ENCODE peak calls at places on chromosomes 1 and 21, in seven cellular contexts. W, D, M, C, S, V and A are unnamed samples.

GRCh38 chr1:201845331-201846083 is 16.6 kb downstream of the IPO9 start:
- DNase-seq in W (peak; percentile 41), D (no peak), M (no peak), C (no peak), S (no peak), V (no peak), A (no peak)

GRCh38 chr1:86906419-86906818 is 7.5 kb downstream of the SELENOF start:
- DNase-seq in W (peak; percentile 21), D (no peak), M (peak; percentile 52), C (no peak), S (no peak), V (peak; percentile 60), A (no peak)

GRCh38 chr1:94739521-94740061 is 80.6 kb upstream of the SLC44A3 start:
- DNase-seq in W (peak; percentile 87), D (no peak), M (no peak), C (no peak), S (no peak), V (no peak), A (no peak)

GRCh38 chr21:44449473-44450363 is 5.6 kb upstream of the LRRC3 start:
- DNase-seq in W (no peak), D (no peak), M (no peak), C (no peak), S (no peak), V (no peak), A (no peak)

GRCh38 chr1:34879230-34879629 is 19.7 kb upstream of the SMIM12 start:
- DNase-seq in W (no peak), D (no peak), M (no peak), C (no peak), S (no peak), V (no peak), A (no peak)

GRCh38 chr1:119790481-119791198 is 20.6 kb downstream of the REG4 start:
- DNase-seq in W (no peak), D (no peak), M (no peak), C (no peak), S (no peak), V (no peak), A (no peak)

GRCh38 chr1:109113787-109114568 is at the start of gene ELAPOR1:
- DNase-seq in W (peak; percentile 33), D (peak; percentile 76), M (no peak), C (peak; percentile 71), S (peak; percentile 78), V (peak; percentile 79), A (no peak)

GRCh38 chr1:29344336-29344735 is 108.0 kb downstream of the PTPRU start:
- DNase-seq in W (no peak), D (no peak), M (peak; percentile 49), C (no peak), S (no peak), V (no peak), A (no peak)

GRCh38 chr1:58778593-58778992 is 5.3 kb downstream of the JUN start:
- DNase-seq in W (no peak), D (no peak), M (no peak), C (no peak), S (no peak), V (no peak), A (no peak)

GRCh38 chr1:61873581-61873980 is 131.3 kb downstream of the PATJ start:
- DNase-seq in W (no peak), D (no peak), M (no peak), C (no peak), S (no peak), V (no peak), A (no peak)

GRCh38 chr1:64884261-64885040 is 81.9 kb downstream of the JAK1 start:
- DNase-seq in W (peak; percentile 56), D (no peak), M (no peak), C (no peak), S (no peak), V (no peak), A (no peak)

GRCh38 chr1:97489834-97490233 is 431.0 kb downstream of the DPYD start:
- DNase-seq in W (peak; percentile 85), D (no peak), M (peak; percentile 26), C (no peak), S (no peak), V (no peak), A (no peak)

GRCh38 chr1:4724001-4724400 is 69.6 kb downstream of the AJAP1 start:
- DNase-seq in W (no peak), D (no peak), M (no peak), C (no peak), S (no peak), V (no peak), A (no peak)

GRCh38 chr1:231055271-231055670 is 15.2 kb upstream of the FAM89A start:
- DNase-seq in W (no peak), D (no peak), M (no peak), C (no peak), S (no peak), V (no peak), A (no peak)

GRCh38 chr1:71490432-71490831 is 409.6 kb upstream of the ZRANB2 start:
- DNase-seq in W (peak; percentile 24), D (no peak), M (no peak), C (no peak), S (no peak), V (no peak), A (no peak)

GRCh38 chr1:235613617-235614016 is 36.0 kb downstream of the GNG4 start:
- DNase-seq in W (no peak), D (no peak), M (no peak), C (no peak), S (no peak), V (no peak), A (no peak)

GRCh38 chr1:27001570-27002360 is 8.3 kb downstream of the TRNP1 start:
- DNase-seq in W (no peak), D (no peak), M (peak; percentile 62), C (peak; percentile 79), S (no peak), V (no peak), A (no peak)

GRCh38 chr1:32818804-32819541 is 1.5 kb downstream of the S100PBP start:
- DNase-seq in W (no peak), D (peak; percentile 24), M (no peak), C (peak; percentile 24), S (peak; percentile 75), V (no peak), A (no peak)

GRCh38 chr1:92854386-92854785 is 22.5 kb downstream of the RPL5 start:
- DNase-seq in W (no peak), D (no peak), M (no peak), C (no peak), S (no peak), V (no peak), A (no peak)

GRCh38 chr1:5901841-5902240 is 90.4 kb downstream of the NPHP4 start:
- DNase-seq in W (no peak), D (no peak), M (no peak), C (no peak), S (no peak), V (no peak), A (no peak)

GRCh38 chr1:234871710-234872262 is 256.9 kb downstream of the TOMM20 start:
- DNase-seq in W (peak; percentile 41), D (no peak), M (no peak), C (no peak), S (no peak), V (no peak), A (no peak)

GRCh38 chr1:63648689-63649088 is 55.5 kb downstream of the PGM1 start:
- DNase-seq in W (no peak), D (no peak), M (no peak), C (no peak), S (no peak), V (no peak), A (no peak)

GRCh38 chr1:48572632-48573258 is 100.7 kb upstream of the SPATA6 start:
- DNase-seq in W (peak; percentile 53), D (peak; percentile 21), M (peak; percentile 79), C (peak; percentile 39), S (peak; percentile 48), V (peak; percentile 76), A (peak; percentile 17)

GRCh38 chr21:28827422-28827821 is 165.3 kb downstream of the LTN1 start:
- DNase-seq in W (peak; percentile 93), D (no peak), M (no peak), C (no peak), S (no peak), V (no peak), A (no peak)

GRCh38 chr1:158285756-158286241 is 3.9 kb upstream of the CD1C start:
- DNase-seq in W (no peak), D (peak; percentile 11), M (no peak), C (peak; percentile 72), S (peak; percentile 37), V (no peak), A (no peak)

GRCh38 chr1:45545019-45545493 is 5.6 kb upstream of the AKR1A1 start:
- DNase-seq in W (no peak), D (peak; percentile 30), M (no peak), C (no peak), S (no peak), V (no peak), A (no peak)

GRCh38 chr1:234067584-234067983 is 163.1 kb downstream of the SLC35F3 start:
- DNase-seq in W (no peak), D (no peak), M (no peak), C (no peak), S (no peak), V (no peak), A (no peak)

GRCh38 chr1:50427086-50427817 is 4.0 kb upstream of the DMRTA2 start:
- DNase-seq in W (no peak), D (no peak), M (no peak), C (no peak), S (peak; percentile 43), V (no peak), A (no peak)

GRCh38 chr1:192445849-192446489 is 129.2 kb downstream of the RGS21 start:
- DNase-seq in W (peak; percentile 44), D (peak; percentile 63), M (peak; percentile 77), C (no peak), S (no peak), V (peak; percentile 12), A (no peak)

GRCh38 chr1:17719874-17720273 is 35.3 kb upstream of the ACTL8 start:
- DNase-seq in W (peak; percentile 57), D (no peak), M (no peak), C (no peak), S (no peak), V (no peak), A (no peak)

GRCh38 chr1:220734571-220735326 is 13.4 kb upstream of the MTARC2 start:
- DNase-seq in W (peak; percentile 90), D (no peak), M (no peak), C (no peak), S (no peak), V (no peak), A (no peak)

GRCh38 chr21:33139084-33139483 is 69.1 kb downstream of the OLIG1 start:
- DNase-seq in W (no peak), D (no peak), M (no peak), C (no peak), S (no peak), V (no peak), A (no peak)

GRCh38 chr1:24939657-24940193 is 9.6 kb upstream of the RUNX3 start:
- DNase-seq in W (no peak), D (no peak), M (no peak), C (no peak), S (no peak), V (no peak), A (no peak)

GRCh38 chr1:54052470-54052933 is 502 bp downstream of the TMEM59 start:
- DNase-seq in W (peak; percentile 79), D (peak; percentile 38), M (peak; percentile 47), C (peak; percentile 45), S (peak; percentile 60), V (peak; percentile 35), A (no peak)

GRCh38 chr1:100415217-100415778 is 63.0 kb downstream of the CDC14A start:
- DNase-seq in W (no peak), D (no peak), M (no peak), C (no peak), S (no peak), V (no peak), A (no peak)

GRCh38 chr21:42491328-42491727 is 4.7 kb downstream of the RSPH1 start:
- DNase-seq in W (no peak), D (no peak), M (no peak), C (no peak), S (no peak), V (no peak), A (no peak)

GRCh38 chr21:43360441-43361126 is 66.3 kb downstream of the SIK1 start:
- DNase-seq in W (no peak), D (no peak), M (no peak), C (no peak), S (no peak), V (no peak), A (no peak)

GRCh38 chr1:212228591-212229119 is 56.6 kb upstream of the PPP2R5A start:
- DNase-seq in W (no peak), D (no peak), M (no peak), C (no peak), S (no peak), V (no peak), A (no peak)